ENCODE peak calls at places on chromosomes 11 and 22, in eight cellular contexts. One of them, this sample, is unnamed.

GRCh38 chr22:34080501-34080900 is 160.2 kb upstream of the LARGE1 start:
- DNase-seq in stomach: no peak
- DNase-seq in progenitor cell of endocrine pancreas: no peak
- DNase-seq in type B pancreatic cell: no peak
- DNase-seq in nephron progenitor cell: no peak
- DNase-seq in HFFc6: no peak
- DNase-seq in K562: no peak
- DNase-seq in RWPE1: no peak
- DNase-seq in this sample: no peak

GRCh38 chr22:44384981-44385610 is 72.3 kb upstream of the SHISAL1 start:
- DNase-seq in stomach: no peak
- DNase-seq in nephron progenitor cell: no peak
- DNase-seq in HFFc6: no peak
- DNase-seq in K562: no peak
- DNase-seq in progenitor cell of endocrine pancreas: no peak
- DNase-seq in RWPE1: no peak
- DNase-seq in type B pancreatic cell: no peak
- DNase-seq in this sample: no peak

GRCh38 chr11:64298966-64299846 is 952 bp upstream of the CATSPERZ start:
- DNase-seq in RWPE1: no peak
- DNase-seq in stomach: peak
- DNase-seq in progenitor cell of endocrine pancreas: no peak
- DNase-seq in HFFc6: no peak
- DNase-seq in type B pancreatic cell: no peak
- DNase-seq in K562: no peak
- DNase-seq in nephron progenitor cell: peak
- DNase-seq in this sample: no peak

GRCh38 chr22:39388261-39389011 is 11.1 kb upstream of the TAB1 start:
- DNase-seq in K562: peak
- DNase-seq in stomach: peak
- DNase-seq in RWPE1: peak
- DNase-seq in HFFc6: peak
- DNase-seq in progenitor cell of endocrine pancreas: peak
- DNase-seq in nephron progenitor cell: peak
- DNase-seq in type B pancreatic cell: peak
- DNase-seq in this sample: peak

GRCh38 chr22:27564806-27565205 is 236.8 kb downstream of the MN1 start:
- DNase-seq in nephron progenitor cell: no peak
- DNase-seq in progenitor cell of endocrine pancreas: no peak
- DNase-seq in K562: no peak
- DNase-seq in type B pancreatic cell: no peak
- DNase-seq in RWPE1: no peak
- DNase-seq in HFFc6: no peak
- DNase-seq in stomach: no peak
- DNase-seq in this sample: no peak

GRCh38 chr11:133506023-133506422 is 26.3 kb downstream of the OPCML start:
- DNase-seq in stomach: no peak
- DNase-seq in nephron progenitor cell: no peak
- DNase-seq in K562: no peak
- DNase-seq in HFFc6: no peak
- DNase-seq in RWPE1: no peak
- DNase-seq in type B pancreatic cell: no peak
- DNase-seq in progenitor cell of endocrine pancreas: no peak
- DNase-seq in this sample: no peak

GRCh38 chr11:86183694-86184093 is 60.9 kb upstream of the EED start:
- DNase-seq in K562: peak
- DNase-seq in stomach: no peak
- DNase-seq in type B pancreatic cell: no peak
- DNase-seq in HFFc6: peak
- DNase-seq in progenitor cell of endocrine pancreas: no peak
- DNase-seq in RWPE1: no peak
- DNase-seq in nephron progenitor cell: no peak
- DNase-seq in this sample: no peak

GRCh38 chr11:113193894-113194293 is 120.5 kb upstream of the TTC12 start:
- DNase-seq in type B pancreatic cell: no peak
- DNase-seq in nephron progenitor cell: no peak
- DNase-seq in K562: no peak
- DNase-seq in stomach: peak
- DNase-seq in RWPE1: no peak
- DNase-seq in HFFc6: no peak
- DNase-seq in progenitor cell of endocrine pancreas: no peak
- DNase-seq in this sample: no peak

GRCh38 chr11:86484164-86484794 is 109.6 kb downstream of the CCDC81 start:
- DNase-seq in K562: peak
- DNase-seq in HFFc6: peak
- DNase-seq in RWPE1: peak
- DNase-seq in progenitor cell of endocrine pancreas: no peak
- DNase-seq in type B pancreatic cell: no peak
- DNase-seq in stomach: no peak
- DNase-seq in nephron progenitor cell: no peak
- DNase-seq in this sample: peak

GRCh38 chr11:111911563-111912401 is at the start of gene CRYAB:
- DNase-seq in stomach: peak
- DNase-seq in nephron progenitor cell: peak
- DNase-seq in RWPE1: peak
- DNase-seq in type B pancreatic cell: no peak
- DNase-seq in K562: peak
- DNase-seq in HFFc6: peak
- DNase-seq in progenitor cell of endocrine pancreas: no peak
- DNase-seq in this sample: peak

GRCh38 chr11:119615003-119615878 is 113.8 kb downstream of the NECTIN1 start:
- DNase-seq in HFFc6: peak
- DNase-seq in RWPE1: peak
- DNase-seq in nephron progenitor cell: no peak
- DNase-seq in type B pancreatic cell: no peak
- DNase-seq in progenitor cell of endocrine pancreas: no peak
- DNase-seq in K562: no peak
- DNase-seq in stomach: no peak
- DNase-seq in this sample: no peak

DNA sequence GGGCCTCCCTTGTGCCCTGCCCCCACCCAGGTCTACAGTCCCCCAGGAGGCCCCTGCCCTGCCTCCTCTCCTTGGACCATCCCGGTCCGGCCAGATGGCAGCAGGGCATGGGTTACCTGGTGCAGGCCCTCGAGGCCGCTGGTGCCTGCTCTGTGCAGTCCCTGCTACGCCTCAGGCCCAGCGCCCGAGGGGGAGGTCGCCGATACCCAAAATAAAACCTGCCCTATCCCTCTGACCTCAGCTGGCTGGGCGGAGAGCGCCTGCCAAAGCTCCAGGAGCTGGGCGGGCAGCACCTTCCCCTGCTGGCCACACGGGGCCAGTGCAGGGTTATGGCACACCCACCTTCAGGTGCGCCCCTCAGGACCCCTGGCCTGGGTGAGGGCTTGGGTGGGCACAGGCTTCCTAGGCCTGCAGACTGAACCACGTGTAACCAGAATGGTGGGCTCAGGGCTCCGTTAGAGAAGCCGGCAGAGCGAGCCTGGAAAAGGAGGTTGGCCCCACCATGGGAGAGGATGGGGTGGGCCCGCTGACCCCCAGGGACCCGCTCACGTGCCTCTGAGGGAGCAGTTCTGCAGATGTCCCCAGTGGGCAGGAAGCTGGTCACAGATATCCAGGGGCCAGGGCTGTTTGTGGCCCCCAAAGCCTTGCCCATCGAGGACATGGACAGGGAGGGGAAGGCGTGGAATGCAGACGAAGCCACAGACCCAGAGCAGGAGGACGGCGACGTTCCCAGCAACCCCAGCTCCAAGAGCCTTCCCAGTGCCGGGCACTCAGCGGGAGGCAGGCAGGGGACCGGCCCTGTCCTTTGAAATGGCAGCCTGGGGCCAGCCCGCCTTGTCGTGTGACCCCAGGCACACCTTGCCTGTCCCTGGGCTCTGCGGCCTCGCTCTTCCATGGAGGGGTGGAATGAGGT is 1.7 kb upstream of the TNNT3 start:
- DNase-seq in nephron progenitor cell: no peak
- DNase-seq in RWPE1: no peak
- DNase-seq in progenitor cell of endocrine pancreas: no peak
- DNase-seq in K562: no peak
- DNase-seq in HFFc6: no peak
- DNase-seq in stomach: no peak
- DNase-seq in type B pancreatic cell: no peak
- DNase-seq in this sample: no peak
- TF ChIP-seq CTCF in nephron progenitor cell: peak
- TF ChIP-seq CTCF in RWPE1: peak
- TF ChIP-seq CTCF in progenitor cell of endocrine pancreas: peak
- TF ChIP-seq CTCF in K562: peak
- TF ChIP-seq CTCF in HFFc6: peak
- TF ChIP-seq CTCF in stomach: no peak
- TF ChIP-seq CTCF in type B pancreatic cell: peak
- TF ChIP-seq CTCF in this sample: peak

GRCh38 chr22:46994983-46995382 is 232.5 kb downstream of the TBC1D22A start:
- DNase-seq in stomach: peak
- DNase-seq in RWPE1: no peak
- DNase-seq in K562: no peak
- DNase-seq in nephron progenitor cell: no peak
- DNase-seq in type B pancreatic cell: no peak
- DNase-seq in HFFc6: no peak
- DNase-seq in progenitor cell of endocrine pancreas: no peak
- DNase-seq in this sample: no peak

GRCh38 chr22:46995501-46996360 is 233.3 kb downstream of the TBC1D22A start:
- DNase-seq in stomach: no peak
- DNase-seq in HFFc6: no peak
- DNase-seq in RWPE1: no peak
- DNase-seq in progenitor cell of endocrine pancreas: no peak
- DNase-seq in nephron progenitor cell: no peak
- DNase-seq in type B pancreatic cell: no peak
- DNase-seq in K562: no peak
- DNase-seq in this sample: no peak

GRCh38 chr22:46997311-46997970 is 235.0 kb downstream of the TBC1D22A start:
- DNase-seq in type B pancreatic cell: no peak
- DNase-seq in RWPE1: no peak
- DNase-seq in progenitor cell of endocrine pancreas: no peak
- DNase-seq in K562: no peak
- DNase-seq in stomach: no peak
- DNase-seq in nephron progenitor cell: no peak
- DNase-seq in HFFc6: no peak
- DNase-seq in this sample: no peak

GRCh38 chr22:46998346-46998745 is 235.9 kb downstream of the TBC1D22A start:
- DNase-seq in nephron progenitor cell: no peak
- DNase-seq in type B pancreatic cell: no peak
- DNase-seq in stomach: no peak
- DNase-seq in K562: no peak
- DNase-seq in RWPE1: no peak
- DNase-seq in HFFc6: no peak
- DNase-seq in progenitor cell of endocrine pancreas: no peak
- DNase-seq in this sample: no peak

DNA sequence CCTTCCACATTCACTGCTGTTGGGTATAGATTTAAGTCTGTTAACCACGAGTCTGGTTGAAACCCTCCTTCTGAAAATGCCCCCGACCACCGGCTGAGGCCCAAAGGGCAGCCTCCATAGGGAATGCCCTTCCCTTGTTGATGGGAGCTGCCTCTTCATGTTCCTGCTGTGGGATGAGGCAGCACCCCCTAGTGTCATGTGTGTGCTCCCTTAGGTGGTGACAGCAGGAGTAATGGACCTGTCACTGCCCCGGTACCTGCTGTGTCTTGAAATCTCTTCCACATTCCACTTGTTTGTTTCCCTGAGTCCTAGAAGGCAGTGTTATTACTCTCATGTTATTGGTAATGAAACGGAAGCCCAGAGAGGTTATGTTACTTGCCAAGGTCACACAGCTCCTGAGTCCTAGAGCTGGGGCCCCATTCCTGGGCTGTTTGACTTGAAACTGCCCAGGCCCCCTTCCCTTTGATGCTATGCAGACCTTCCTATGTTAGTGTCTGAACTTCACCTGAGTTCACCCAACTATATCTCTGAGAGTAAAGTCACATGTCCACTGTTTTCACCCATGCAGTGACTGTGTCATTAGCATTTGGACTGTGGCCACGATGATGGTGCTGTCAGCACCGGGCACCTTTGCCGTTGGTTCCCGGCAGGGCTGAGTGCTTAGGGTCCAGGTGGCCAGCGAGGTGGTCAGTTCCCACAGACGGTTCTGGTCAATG is 234.3 kb downstream of the TBC1D22A start:
- DNase-seq in RWPE1: no peak
- DNase-seq in K562: peak
- DNase-seq in nephron progenitor cell: no peak
- DNase-seq in HFFc6: peak
- DNase-seq in progenitor cell of endocrine pancreas: no peak
- DNase-seq in type B pancreatic cell: no peak
- DNase-seq in stomach: no peak
- DNase-seq in this sample: no peak
- TF ChIP-seq CTCF in RWPE1: no peak
- TF ChIP-seq CTCF in K562: peak
- TF ChIP-seq CTCF in nephron progenitor cell: no peak
- TF ChIP-seq CTCF in HFFc6: peak
- TF ChIP-seq CTCF in progenitor cell of endocrine pancreas: no peak
- TF ChIP-seq CTCF in type B pancreatic cell: no peak
- TF ChIP-seq CTCF in stomach: no peak
- TF ChIP-seq CTCF in this sample: peak

GRCh38 chr22:30546616-30547015 is at the start of gene SEC14L6:
- DNase-seq in RWPE1: no peak
- DNase-seq in HFFc6: no peak
- DNase-seq in K562: no peak
- DNase-seq in nephron progenitor cell: no peak
- DNase-seq in progenitor cell of endocrine pancreas: no peak
- DNase-seq in type B pancreatic cell: no peak
- DNase-seq in stomach: no peak
- DNase-seq in this sample: no peak

GRCh38 chr22:30538280-30538679 is 8.3 kb downstream of the SEC14L6 start:
- DNase-seq in nephron progenitor cell: no peak
- DNase-seq in type B pancreatic cell: no peak
- DNase-seq in RWPE1: no peak
- DNase-seq in K562: no peak
- DNase-seq in progenitor cell of endocrine pancreas: no peak
- DNase-seq in stomach: no peak
- DNase-seq in HFFc6: peak
- DNase-seq in this sample: no peak

GRCh38 chr22:30539368-30539767 is 7.2 kb downstream of the SEC14L6 start:
- DNase-seq in RWPE1: no peak
- DNase-seq in nephron progenitor cell: no peak
- DNase-seq in progenitor cell of endocrine pancreas: no peak
- DNase-seq in HFFc6: no peak
- DNase-seq in K562: no peak
- DNase-seq in type B pancreatic cell: no peak
- DNase-seq in stomach: no peak
- DNase-seq in this sample: no peak

GRCh38 chr22:30542811-30543188 is 3.7 kb downstream of the SEC14L6 start:
- DNase-seq in stomach: no peak
- DNase-seq in K562: no peak
- DNase-seq in progenitor cell of endocrine pancreas: no peak
- DNase-seq in RWPE1: no peak
- DNase-seq in type B pancreatic cell: no peak
- DNase-seq in HFFc6: no peak
- DNase-seq in nephron progenitor cell: no peak
- DNase-seq in this sample: no peak

GRCh38 chr22:30541979-30542810 is 4.3 kb downstream of the SEC14L6 start:
- DNase-seq in stomach: peak
- DNase-seq in nephron progenitor cell: peak
- DNase-seq in progenitor cell of endocrine pancreas: peak
- DNase-seq in HFFc6: no peak
- DNase-seq in RWPE1: no peak
- DNase-seq in K562: peak
- DNase-seq in type B pancreatic cell: no peak
- DNase-seq in this sample: no peak
- TF ChIP-seq CTCF in stomach: no peak
- TF ChIP-seq CTCF in nephron progenitor cell: no peak
- TF ChIP-seq CTCF in progenitor cell of endocrine pancreas: no peak
- TF ChIP-seq CTCF in HFFc6: no peak
- TF ChIP-seq CTCF in RWPE1: no peak
- TF ChIP-seq CTCF in K562: no peak
- TF ChIP-seq CTCF in type B pancreatic cell: no peak
- TF ChIP-seq CTCF in this sample: no peak

GRCh38 chr11:46291441-46292143 is 14.1 kb downstream of the CREB3L1 start:
- DNase-seq in K562: no peak
- DNase-seq in HFFc6: peak
- DNase-seq in nephron progenitor cell: no peak
- DNase-seq in stomach: peak
- DNase-seq in progenitor cell of endocrine pancreas: no peak
- DNase-seq in type B pancreatic cell: no peak
- DNase-seq in RWPE1: no peak
- DNase-seq in this sample: no peak
- TF ChIP-seq CTCF in K562: no peak
- TF ChIP-seq CTCF in HFFc6: no peak
- TF ChIP-seq CTCF in nephron progenitor cell: no peak
- TF ChIP-seq CTCF in stomach: no peak
- TF ChIP-seq CTCF in progenitor cell of endocrine pancreas: no peak
- TF ChIP-seq CTCF in type B pancreatic cell: no peak
- TF ChIP-seq CTCF in RWPE1: no peak
- TF ChIP-seq CTCF in this sample: no peak

This sample was measured in osteocyte.